ENCODE peak calls at places on chromosomes 4 and X, in nine cellular contexts. O, M, P, Q, R, G, X, Z and S are unnamed samples.

GRCh38 chr4:186826866-186827541 is 103.3 kb upstream of the FAT1 start:
- DNase-seq in Q (no peak), M (no peak), G (no peak), P (no peak), Z (no peak), X (no peak), R (no peak), O (no peak), S (no peak)

GRCh38 chr4:129345680-129346079 is 249.7 kb downstream of the C4orf33 start:
- DNase-seq in M (no peak), O (no peak), X (no peak), G (no peak), Z (no peak), Q (no peak), R (no peak), P (no peak), S (peak; percentile 2)

GRCh38 chr4:86848136-86848535 is 1.0 kb downstream of the SLC10A6 start:
- DNase-seq in O (no peak), Q (peak; percentile 62), P (no peak), G (no peak), R (peak; percentile 63), X (no peak), Z (peak; percentile 63), M (no peak), S (no peak)

GRCh38 chr4:175109933-175110332 is 191.8 kb downstream of the ADAM29 start:
- DNase-seq in R (no peak), G (no peak), O (no peak), M (no peak), X (no peak), Z (no peak), P (no peak), Q (no peak), S (no peak)

GRCh38 chrX:16774746-16775145 is 11.5 kb upstream of the TXLNG start:
- DNase-seq in Q (no peak), O (no peak), R (no peak), Z (no peak), M (no peak), X (peak; percentile 12), P (no peak), G (no peak), S (no peak)

GRCh38 chr4:147638942-147639341 is 21.7 kb downstream of the TMEM184C start:
- DNase-seq in O (no peak), Q (peak; percentile 61), R (no peak), P (no peak), G (no peak), M (no peak), X (peak; percentile 9), Z (peak; percentile 68), S (no peak)

GRCh38 chr4:132614682-132615081 is 534.4 kb upstream of the PCDH10 start:
- DNase-seq in X (no peak), M (no peak), Q (peak; percentile 15), Z (peak; percentile 6), R (peak; percentile 19), O (no peak), G (no peak), P (no peak), S (no peak)

GRCh38 chr4:19301527-19301926 is 950.2 kb upstream of the SLIT2 start:
- DNase-seq in O (peak; percentile 16), P (no peak), X (no peak), R (no peak), G (no peak), Q (peak; percentile 42), Z (peak; percentile 55), M (no peak), S (no peak)

GRCh38 chr4:54224960-54225670 is 4.0 kb upstream of the PDGFRA start:
- DNase-seq in P (no peak), X (no peak), M (no peak), Z (no peak), O (no peak), G (no peak), R (no peak), Q (no peak), S (no peak)

GRCh38 chr4:54225671-54226398 is 3.3 kb upstream of the PDGFRA start:
- DNase-seq in X (no peak), M (no peak), Q (no peak), R (peak; percentile 75), G (no peak), Z (no peak), O (peak; percentile 16), P (no peak), S (no peak)

GRCh38 chr4:54227261-54228063 is 1.6 kb upstream of the PDGFRA start:
- DNase-seq in G (no peak), Z (peak; percentile 75), R (peak; percentile 81), P (no peak), Q (peak; percentile 69), M (no peak), O (peak; percentile 60), X (peak; percentile 67), S (peak; percentile 42)

GRCh38 chr4:54228064-54228527 is 997 bp upstream of the PDGFRA start:
- DNase-seq in X (peak; percentile 65), G (peak; percentile 54), Z (peak; percentile 68), Q (peak; percentile 57), P (no peak), R (peak; percentile 91), M (no peak), O (peak; percentile 91), S (peak; percentile 37)

DNA sequence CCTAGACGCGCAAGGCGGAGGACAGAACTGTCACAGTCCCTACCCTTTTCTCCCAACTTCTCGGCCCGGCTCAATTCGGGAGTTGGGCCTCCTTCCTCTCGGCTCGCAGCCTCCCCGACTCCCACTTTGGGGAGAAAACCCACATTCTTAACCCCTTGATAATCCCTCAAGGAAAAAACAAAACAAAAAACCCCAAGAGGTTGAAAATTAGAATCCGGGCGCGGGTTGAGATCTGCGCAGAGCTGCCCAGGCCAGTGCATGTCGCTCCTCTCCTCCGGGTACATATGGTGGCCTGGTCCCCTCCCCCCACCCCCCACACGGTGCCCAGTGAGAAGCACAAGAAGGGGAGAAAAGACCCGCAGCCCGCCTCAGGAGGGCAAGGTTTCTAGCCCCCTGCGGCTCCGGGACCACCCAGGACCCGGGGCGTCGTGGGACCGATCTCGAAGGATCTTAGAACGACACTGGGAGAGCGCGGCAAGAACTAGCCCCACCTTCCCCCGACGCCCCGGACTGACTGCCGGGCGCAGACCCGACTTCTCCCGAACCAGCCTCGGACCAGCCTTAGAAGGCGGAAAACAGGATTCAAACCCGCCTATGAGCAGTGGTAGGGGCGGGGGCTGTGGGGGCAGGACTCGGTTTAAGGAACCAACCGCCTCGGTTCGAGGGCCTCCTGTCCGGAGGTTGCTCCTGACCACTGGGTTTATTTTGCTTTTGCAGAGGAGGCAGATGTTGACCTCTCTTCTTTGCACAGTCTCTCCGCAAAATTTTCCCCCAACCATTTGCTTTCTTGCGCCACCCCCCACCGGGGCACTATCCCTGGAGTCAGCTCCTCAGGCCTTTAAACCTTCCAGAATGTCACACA is 2.5 kb upstream of the PDGFRA start:
- DNase-seq in M (no peak), Q (peak; percentile 60), X (no peak), Z (peak; percentile 75), P (no peak), R (peak; percentile 83), G (no peak), O (peak; percentile 65), S (no peak)
- TF ChIP-seq EZH2 in M (no peak), Q (no peak), X (no peak), Z (no peak), P (no peak), R (no peak), G (no peak), O (no peak), S (peak; percentile 79)

GRCh38 chr4:122044496-122044895 is 92.6 kb upstream of the TRPC3 start:
- DNase-seq in P (no peak), M (no peak), X (no peak), Q (no peak), G (no peak), O (no peak), R (no peak), Z (no peak), S (no peak)

GRCh38 chr4:122046255-122046654 is 94.4 kb upstream of the TRPC3 start:
- DNase-seq in M (no peak), P (no peak), O (no peak), X (no peak), Q (no peak), Z (no peak), G (no peak), R (no peak), S (no peak)

GRCh38 chr4:122045533-122045932 is 93.7 kb upstream of the TRPC3 start:
- DNase-seq in M (peak; percentile 62), X (peak; percentile 88), Z (peak; percentile 90), P (peak; percentile 76), G (no peak), O (peak; percentile 57), R (peak; percentile 92), Q (peak; percentile 85), S (peak; percentile 99)

GRCh38 chr4:122038896-122039295 is 87.0 kb upstream of the TRPC3 start:
- DNase-seq in M (no peak), Q (no peak), P (no peak), X (no peak), Z (no peak), G (no peak), R (no peak), O (no peak), S (no peak)

GRCh38 chr4:122041312-122041711 is 89.5 kb upstream of the TRPC3 start:
- DNase-seq in P (no peak), Z (no peak), M (no peak), R (no peak), Q (no peak), X (no peak), O (no peak), G (no peak), S (no peak)
- TF ChIP-seq EZH2 in P (no peak), Z (no peak), M (no peak), R (no peak), Q (no peak), X (no peak), O (no peak), G (no peak), S (no peak)

GRCh38 chr4:121764702-121765367 is at the start of gene SMIM43:
- DNase-seq in O (peak; percentile 32), G (no peak), R (peak; percentile 51), Z (peak; percentile 29), P (no peak), X (peak; percentile 18), M (no peak), Q (no peak), S (peak; percentile 34)
- TF ChIP-seq EZH2 in O (peak; percentile 29), G (no peak), R (no peak), Z (no peak), P (no peak), X (no peak), M (no peak), Q (peak; percentile 12), S (no peak)

DNA sequence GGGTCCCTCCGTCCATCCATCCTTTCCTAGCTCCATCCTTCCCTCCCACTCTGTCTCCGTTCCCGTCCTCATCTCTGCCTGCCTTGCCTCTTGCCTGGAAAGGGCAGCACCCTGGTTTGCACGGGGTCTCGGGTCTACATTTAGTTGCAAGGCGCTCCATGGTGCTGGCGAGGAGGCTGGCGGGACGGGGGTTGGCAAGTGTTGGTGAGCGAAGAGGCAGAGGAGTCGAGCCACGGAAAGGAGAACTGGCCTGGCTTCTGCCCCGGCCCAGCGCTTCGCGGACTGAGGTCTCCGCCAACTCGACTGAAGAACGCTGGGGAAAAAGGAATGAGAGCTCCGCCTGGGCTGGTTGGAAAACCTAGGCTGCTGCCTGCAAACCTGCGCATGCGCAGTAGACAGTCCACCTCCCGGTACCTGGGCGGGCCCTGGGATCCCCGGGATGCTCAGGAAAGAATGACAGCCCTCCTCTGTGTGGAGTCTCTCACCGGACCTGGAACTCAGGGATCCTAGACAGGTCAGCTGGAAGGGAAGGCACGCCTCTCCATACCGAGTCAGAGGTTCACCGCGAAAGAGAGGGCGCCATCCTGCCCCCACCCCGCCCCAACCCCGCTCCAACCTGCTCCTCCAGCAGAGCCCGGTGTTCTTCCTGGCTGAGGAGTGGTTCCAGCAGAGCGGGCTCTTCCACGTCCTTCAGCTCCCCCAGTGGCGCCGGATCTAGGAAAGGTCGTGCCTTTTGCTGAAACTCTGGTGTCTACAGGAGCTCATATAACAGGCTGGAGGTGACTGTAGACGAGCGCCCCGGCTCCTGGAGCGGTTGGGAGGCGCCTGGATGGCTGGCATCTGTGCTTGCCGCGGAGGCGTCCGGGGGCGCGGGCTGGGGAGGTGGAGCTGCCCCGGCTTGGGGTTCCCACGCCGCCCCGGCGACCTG is 6.0 kb downstream of the FRG2 start:
- DNase-seq in G (peak; percentile 50), Z (peak; percentile 14), P (no peak), Q (peak; percentile 7), X (peak; percentile 58), M (no peak), O (peak; percentile 61), R (peak; percentile 59), S (peak; percentile 76)
- TF ChIP-seq EZH2 in G (no peak), Z (peak; percentile 76), P (no peak), Q (peak; percentile 57), X (peak; percentile 76), M (no peak), O (peak; percentile 53), R (no peak), S (no peak)